ENCODE peak calls at places on chromosomes 12 and 14, in seven cellular contexts. One of them, this sample, is unnamed.

GRCh38 chr14:25833341-25834121 is 764.3 kb downstream of the NOVA1 start:
- DNase-seq in upper lobe of left lung: no peak
- DNase-seq in sigmoid colon: no peak
- DNase-seq in H1: no peak
- DNase-seq in stomach: peak; percentile 27
- DNase-seq in prostate gland: peak; percentile 4
- DNase-seq in suprapubic skin: no peak
- DNase-seq in this sample: no peak

GRCh38 chr14:68476965-68477455 is 315.9 kb downstream of the ZFP36L1 start:
- DNase-seq in upper lobe of left lung: no peak
- DNase-seq in sigmoid colon: no peak
- DNase-seq in H1: no peak
- DNase-seq in stomach: no peak
- DNase-seq in prostate gland: no peak
- DNase-seq in suprapubic skin: no peak
- DNase-seq in this sample: no peak

GRCh38 chr14:54902521-54903420 is at the start of gene GCH1:
- DNase-seq in upper lobe of left lung: peak; percentile 95
- DNase-seq in sigmoid colon: peak; percentile 71
- DNase-seq in H1: peak; percentile 25
- DNase-seq in stomach: peak; percentile 86
- DNase-seq in prostate gland: peak; percentile 79
- DNase-seq in suprapubic skin: peak; percentile 80
- DNase-seq in this sample: peak; percentile 64

GRCh38 chr14:97408937-97409860 is 612.0 kb downstream of the VRK1 start:
- DNase-seq in upper lobe of left lung: no peak
- DNase-seq in sigmoid colon: no peak
- DNase-seq in H1: no peak
- DNase-seq in stomach: no peak
- DNase-seq in prostate gland: no peak
- DNase-seq in suprapubic skin: no peak
- DNase-seq in this sample: no peak

GRCh38 chr12:132761032-132761910 is at the start of gene ANKLE2:
- DNase-seq in upper lobe of left lung: peak; percentile 94
- DNase-seq in sigmoid colon: peak; percentile 78
- DNase-seq in H1: no peak
- DNase-seq in stomach: peak; percentile 54
- DNase-seq in prostate gland: no peak
- DNase-seq in suprapubic skin: peak; percentile 84
- DNase-seq in this sample: peak; percentile 50

GRCh38 chr14:104389326-104390220 is 190.0 kb upstream of the C14orf180 start:
- DNase-seq in upper lobe of left lung: peak; percentile 69
- DNase-seq in sigmoid colon: peak; percentile 52
- DNase-seq in H1: no peak
- DNase-seq in stomach: peak; percentile 23
- DNase-seq in prostate gland: no peak
- DNase-seq in suprapubic skin: peak; percentile 55
- DNase-seq in this sample: no peak

GRCh38 chr12:85575115-85576096 is 260.8 kb downstream of the RASSF9 start:
- DNase-seq in upper lobe of left lung: no peak
- DNase-seq in sigmoid colon: no peak
- DNase-seq in H1: no peak
- DNase-seq in stomach: peak; percentile 53
- DNase-seq in prostate gland: peak; percentile 50
- DNase-seq in suprapubic skin: no peak
- DNase-seq in this sample: no peak

GRCh38 chr12:113591480-113591971 is 119.9 kb upstream of the LHX5 start:
- DNase-seq in upper lobe of left lung: peak; percentile 86
- DNase-seq in sigmoid colon: no peak
- DNase-seq in H1: no peak
- DNase-seq in stomach: no peak
- DNase-seq in prostate gland: no peak
- DNase-seq in suprapubic skin: no peak
- DNase-seq in this sample: peak; percentile 31

GRCh38 chr14:93337143-93337753 is 4.4 kb upstream of the BTBD7 start:
- DNase-seq in upper lobe of left lung: no peak
- DNase-seq in sigmoid colon: no peak
- DNase-seq in H1: no peak
- DNase-seq in stomach: no peak
- DNase-seq in prostate gland: no peak
- DNase-seq in suprapubic skin: no peak
- DNase-seq in this sample: no peak

GRCh38 chr14:54556535-54556934 is 10.4 kb upstream of the SAMD4A start:
- DNase-seq in upper lobe of left lung: no peak
- DNase-seq in sigmoid colon: no peak
- DNase-seq in H1: no peak
- DNase-seq in stomach: no peak
- DNase-seq in prostate gland: no peak
- DNase-seq in suprapubic skin: no peak
- DNase-seq in this sample: no peak

GRCh38 chr12:44126811-44127210 is 290.9 kb downstream of the TMEM117 start:
- DNase-seq in upper lobe of left lung: no peak
- DNase-seq in sigmoid colon: no peak
- DNase-seq in H1: no peak
- DNase-seq in stomach: no peak
- DNase-seq in prostate gland: no peak
- DNase-seq in suprapubic skin: no peak
- DNase-seq in this sample: no peak

GRCh38 chr14:94005324-94005723 is 8.2 kb downstream of the CCDC197 start:
- DNase-seq in upper lobe of left lung: no peak
- DNase-seq in sigmoid colon: no peak
- DNase-seq in H1: no peak
- DNase-seq in stomach: no peak
- DNase-seq in prostate gland: no peak
- DNase-seq in suprapubic skin: no peak
- DNase-seq in this sample: no peak

GRCh38 chr14:84181072-84181471 is 1348.9 kb upstream of the FLRT2 start:
- DNase-seq in upper lobe of left lung: no peak
- DNase-seq in sigmoid colon: no peak
- DNase-seq in H1: no peak
- DNase-seq in stomach: no peak
- DNase-seq in prostate gland: no peak
- DNase-seq in suprapubic skin: no peak
- DNase-seq in this sample: no peak

GRCh38 chr12:33253123-33253522 is 186.5 kb downstream of the SYT10 start:
- DNase-seq in upper lobe of left lung: no peak
- DNase-seq in sigmoid colon: no peak
- DNase-seq in H1: no peak
- DNase-seq in stomach: no peak
- DNase-seq in prostate gland: no peak
- DNase-seq in suprapubic skin: no peak
- DNase-seq in this sample: no peak

DNA sequence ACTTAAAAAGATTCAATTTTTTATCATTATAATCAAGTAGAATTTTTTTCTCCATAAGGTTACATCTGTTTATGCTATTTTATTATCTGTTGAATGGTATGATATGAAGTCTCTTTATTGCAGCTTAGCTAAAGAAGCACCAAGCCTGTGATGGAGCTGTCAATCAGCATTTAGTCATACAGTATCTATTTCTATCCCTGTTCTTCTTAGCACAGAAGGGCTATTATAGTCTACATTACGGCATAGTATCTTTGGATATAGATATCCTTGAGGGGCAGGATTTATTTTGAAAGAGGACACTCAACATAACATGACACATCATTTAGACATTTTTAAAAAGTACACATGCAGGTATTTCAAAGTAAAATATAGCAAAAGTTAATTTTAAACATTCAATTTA is 277.2 kb downstream of the FOXG1 start:
- DNase-seq in upper lobe of left lung: no peak
- DNase-seq in sigmoid colon: no peak
- DNase-seq in H1: no peak
- DNase-seq in stomach: no peak
- DNase-seq in prostate gland: no peak
- DNase-seq in suprapubic skin: no peak
- DNase-seq in this sample: no peak
- TF ChIP-seq POLR2AphosphoS5 in upper lobe of left lung: no peak
- TF ChIP-seq POLR2AphosphoS5 in sigmoid colon: no peak
- TF ChIP-seq POLR2AphosphoS5 in H1: no peak
- TF ChIP-seq POLR2AphosphoS5 in stomach: no peak
- TF ChIP-seq POLR2AphosphoS5 in prostate gland: no peak
- TF ChIP-seq POLR2AphosphoS5 in suprapubic skin: no peak
- TF ChIP-seq POLR2AphosphoS5 in this sample: no peak

GRCh38 chr14:106021832-106022231 is 495.4 kb downstream of the TMEM121 start:
- DNase-seq in upper lobe of left lung: no peak
- DNase-seq in sigmoid colon: no peak
- DNase-seq in H1: no peak
- DNase-seq in stomach: no peak
- DNase-seq in prostate gland: no peak
- DNase-seq in suprapubic skin: no peak
- DNase-seq in this sample: no peak

GRCh38 chr14:106024983-106025604 is 498.7 kb downstream of the TMEM121 start:
- DNase-seq in upper lobe of left lung: no peak
- DNase-seq in sigmoid colon: no peak
- DNase-seq in H1: no peak
- DNase-seq in stomach: no peak
- DNase-seq in prostate gland: no peak
- DNase-seq in suprapubic skin: no peak
- DNase-seq in this sample: no peak

GRCh38 chr14:106023411-106023810 is 497.0 kb downstream of the TMEM121 start:
- DNase-seq in upper lobe of left lung: no peak
- DNase-seq in sigmoid colon: no peak
- DNase-seq in H1: no peak
- DNase-seq in stomach: no peak
- DNase-seq in prostate gland: no peak
- DNase-seq in suprapubic skin: no peak
- DNase-seq in this sample: no peak
- TF ChIP-seq POLR2A in upper lobe of left lung: no peak
- TF ChIP-seq POLR2A in sigmoid colon: no peak
- TF ChIP-seq POLR2A in H1: no peak
- TF ChIP-seq POLR2A in stomach: no peak
- TF ChIP-seq POLR2A in prostate gland: no peak
- TF ChIP-seq POLR2A in suprapubic skin: no peak
- TF ChIP-seq POLR2A in this sample: no peak

DNA sequence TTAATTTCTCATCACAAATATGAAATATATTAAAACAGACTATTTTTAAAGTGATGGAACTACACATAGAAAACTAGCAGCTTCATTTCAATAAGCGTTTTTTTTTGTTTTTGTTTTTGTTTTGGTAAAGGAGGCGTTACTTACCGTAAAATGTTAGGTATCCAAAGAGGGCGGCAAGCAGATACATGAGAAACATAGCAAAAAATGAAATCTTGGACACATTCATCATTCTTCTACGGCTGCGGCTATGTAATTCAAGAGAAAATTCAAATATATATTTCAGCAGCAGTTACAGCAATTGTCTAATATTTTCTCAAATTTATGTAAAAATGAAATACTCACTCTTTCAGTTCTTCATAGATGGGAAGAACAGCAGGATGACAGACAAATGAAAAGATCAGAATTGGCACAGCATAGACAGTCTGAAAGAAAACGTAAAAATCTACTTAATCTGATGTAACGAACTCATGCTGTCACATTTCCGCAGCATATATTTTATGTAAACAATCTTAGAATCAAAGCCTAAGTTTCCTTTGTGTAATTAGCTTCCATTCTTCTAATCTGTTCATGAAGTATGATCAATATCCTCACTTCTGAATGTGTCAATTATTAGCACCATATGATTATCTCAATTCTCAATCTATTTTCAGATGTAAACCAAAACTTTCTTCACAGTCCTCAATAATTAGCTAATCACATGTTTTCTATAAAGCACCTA is 8.8 kb downstream of the SLC38A2 start:
- DNase-seq in upper lobe of left lung: no peak
- DNase-seq in sigmoid colon: no peak
- DNase-seq in H1: no peak
- DNase-seq in stomach: no peak
- DNase-seq in prostate gland: no peak
- DNase-seq in suprapubic skin: no peak
- DNase-seq in this sample: no peak
- TF ChIP-seq POLR2AphosphoS5 in upper lobe of left lung: no peak
- TF ChIP-seq POLR2AphosphoS5 in sigmoid colon: no peak
- TF ChIP-seq POLR2AphosphoS5 in H1: no peak
- TF ChIP-seq POLR2AphosphoS5 in stomach: peak; percentile 1
- TF ChIP-seq POLR2AphosphoS5 in prostate gland: no peak
- TF ChIP-seq POLR2AphosphoS5 in suprapubic skin: no peak
- TF ChIP-seq POLR2AphosphoS5 in this sample: no peak

GRCh38 chr12:124515981-124516380 is 51.4 kb downstream of the NCOR2 start:
- DNase-seq in upper lobe of left lung: no peak
- DNase-seq in sigmoid colon: no peak
- DNase-seq in H1: no peak
- DNase-seq in stomach: peak; percentile 52
- DNase-seq in prostate gland: no peak
- DNase-seq in suprapubic skin: no peak
- DNase-seq in this sample: no peak
- TF ChIP-seq POLR2A in upper lobe of left lung: no peak
- TF ChIP-seq POLR2A in sigmoid colon: no peak
- TF ChIP-seq POLR2A in H1: no peak
- TF ChIP-seq POLR2A in stomach: no peak
- TF ChIP-seq POLR2A in prostate gland: no peak
- TF ChIP-seq POLR2A in suprapubic skin: no peak
- TF ChIP-seq POLR2A in this sample: no peak